ENCODE peak calls at places on chromosomes 4 and X, in ten cellular contexts. One of them, this sample, is unnamed.

GRCh38 chrX:18616688-18617087 is 55.2 kb downstream of the RS1 start:
- DNase-seq in osteoblast: no peak
- DNase-seq in hepatocyte: no peak
- DNase-seq in fibroblast of mammary gland: no peak
- DNase-seq in fibroblast of lung: no peak
- DNase-seq in astrocyte of the cerebellum: no peak
- DNase-seq in AG04450: no peak
- DNase-seq in left lung: no peak
- DNase-seq in GM23338: no peak
- DNase-seq in transverse colon: peak
- DNase-seq in this sample: no peak

GRCh38 chr4:141912831-141913230 is 276.4 kb downstream of the IL15 start:
- DNase-seq in fibroblast of mammary gland: peak
- DNase-seq in AG04450: no peak
- DNase-seq in left lung: no peak
- DNase-seq in fibroblast of lung: peak
- DNase-seq in hepatocyte: peak
- DNase-seq in astrocyte of the cerebellum: no peak
- DNase-seq in osteoblast: no peak
- DNase-seq in transverse colon: peak
- DNase-seq in GM23338: no peak
- DNase-seq in this sample: no peak

GRCh38 chrX:131764224-131764623 is 220.3 kb downstream of the OR13H1 start:
- DNase-seq in left lung: no peak
- DNase-seq in AG04450: no peak
- DNase-seq in astrocyte of the cerebellum: no peak
- DNase-seq in fibroblast of lung: no peak
- DNase-seq in hepatocyte: no peak
- DNase-seq in transverse colon: no peak
- DNase-seq in osteoblast: no peak
- DNase-seq in fibroblast of mammary gland: peak
- DNase-seq in GM23338: no peak
- DNase-seq in this sample: no peak

GRCh38 chr4:102586644-102587021 is 85.5 kb downstream of the NFKB1 start:
- DNase-seq in hepatocyte: no peak
- DNase-seq in fibroblast of mammary gland: no peak
- DNase-seq in fibroblast of lung: no peak
- DNase-seq in left lung: no peak
- DNase-seq in astrocyte of the cerebellum: no peak
- DNase-seq in transverse colon: no peak
- DNase-seq in osteoblast: no peak
- DNase-seq in GM23338: no peak
- DNase-seq in AG04450: no peak
- DNase-seq in this sample: no peak

GRCh38 chr4:15396157-15396800 is 31.6 kb upstream of the C1QTNF7 start:
- DNase-seq in osteoblast: no peak
- DNase-seq in AG04450: no peak
- DNase-seq in fibroblast of mammary gland: peak
- DNase-seq in fibroblast of lung: peak
- DNase-seq in GM23338: peak
- DNase-seq in hepatocyte: peak
- DNase-seq in astrocyte of the cerebellum: peak
- DNase-seq in transverse colon: peak
- DNase-seq in left lung: no peak
- DNase-seq in this sample: no peak

GRCh38 chr4:158253350-158253980 is 43.2 kb downstream of the TMEM144 start:
- DNase-seq in fibroblast of mammary gland: peak
- DNase-seq in left lung: no peak
- DNase-seq in GM23338: peak
- DNase-seq in hepatocyte: peak
- DNase-seq in osteoblast: peak
- DNase-seq in fibroblast of lung: peak
- DNase-seq in astrocyte of the cerebellum: peak
- DNase-seq in AG04450: peak
- DNase-seq in transverse colon: peak
- DNase-seq in this sample: no peak

GRCh38 chr4:8607603-8608481 is 15.3 kb downstream of the CPZ start:
- DNase-seq in fibroblast of mammary gland: no peak
- DNase-seq in transverse colon: peak
- DNase-seq in GM23338: peak
- DNase-seq in left lung: peak
- DNase-seq in osteoblast: peak
- DNase-seq in astrocyte of the cerebellum: no peak
- DNase-seq in fibroblast of lung: no peak
- DNase-seq in AG04450: no peak
- DNase-seq in hepatocyte: peak
- DNase-seq in this sample: no peak

GRCh38 chr4:113678651-113679050 is 82.9 kb downstream of the CAMK2D start:
- DNase-seq in fibroblast of mammary gland: peak
- DNase-seq in fibroblast of lung: no peak
- DNase-seq in osteoblast: no peak
- DNase-seq in hepatocyte: no peak
- DNase-seq in transverse colon: no peak
- DNase-seq in astrocyte of the cerebellum: no peak
- DNase-seq in left lung: no peak
- DNase-seq in AG04450: no peak
- DNase-seq in GM23338: no peak
- DNase-seq in this sample: no peak

GRCh38 chr4:176883108-176883550 is 90.4 kb upstream of the VEGFC start:
- DNase-seq in hepatocyte: no peak
- DNase-seq in left lung: no peak
- DNase-seq in osteoblast: no peak
- DNase-seq in fibroblast of lung: peak
- DNase-seq in astrocyte of the cerebellum: no peak
- DNase-seq in transverse colon: no peak
- DNase-seq in AG04450: no peak
- DNase-seq in fibroblast of mammary gland: no peak
- DNase-seq in GM23338: no peak
- DNase-seq in this sample: no peak

GRCh38 chrX:133859860-133860259 is 125.5 kb downstream of the GPC3 start:
- DNase-seq in hepatocyte: no peak
- DNase-seq in left lung: no peak
- DNase-seq in astrocyte of the cerebellum: peak
- DNase-seq in AG04450: no peak
- DNase-seq in GM23338: no peak
- DNase-seq in fibroblast of lung: peak
- DNase-seq in transverse colon: no peak
- DNase-seq in osteoblast: no peak
- DNase-seq in fibroblast of mammary gland: peak
- DNase-seq in this sample: no peak

GRCh38 chrX:142084611-142085010 is 120.5 kb downstream of the MAGEC2 start:
- DNase-seq in transverse colon: no peak
- DNase-seq in osteoblast: no peak
- DNase-seq in AG04450: no peak
- DNase-seq in fibroblast of mammary gland: no peak
- DNase-seq in fibroblast of lung: peak
- DNase-seq in astrocyte of the cerebellum: no peak
- DNase-seq in GM23338: no peak
- DNase-seq in left lung: no peak
- DNase-seq in hepatocyte: no peak
- DNase-seq in this sample: no peak

DNA sequence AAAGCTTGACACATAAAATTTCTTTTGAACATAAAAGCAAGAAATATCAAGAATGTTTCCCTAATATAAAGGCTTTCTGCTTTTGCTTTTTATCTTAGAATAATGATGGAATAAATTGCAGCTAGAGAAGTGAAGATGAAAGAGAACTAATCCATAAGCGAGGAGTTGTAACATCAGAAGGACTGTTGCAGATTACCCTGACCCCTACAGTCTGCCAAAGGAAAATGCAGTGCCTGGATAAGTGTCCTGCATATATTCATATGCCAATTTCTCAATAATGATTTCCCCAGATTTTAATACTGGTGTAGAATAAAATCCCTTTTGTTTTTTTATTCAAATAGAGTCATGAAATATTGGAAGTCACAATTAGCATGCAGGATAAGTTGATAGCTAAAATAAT is 115.9 kb downstream of the MAGEC2 start:
- DNase-seq in fibroblast of lung: peak
- DNase-seq in GM23338: peak
- DNase-seq in osteoblast: no peak
- DNase-seq in left lung: no peak
- DNase-seq in transverse colon: no peak
- DNase-seq in AG04450: no peak
- DNase-seq in fibroblast of mammary gland: peak
- DNase-seq in hepatocyte: peak
- DNase-seq in astrocyte of the cerebellum: no peak
- DNase-seq in this sample: no peak
- TF ChIP-seq CTCF in fibroblast of lung: peak
- TF ChIP-seq CTCF in GM23338: peak
- TF ChIP-seq CTCF in osteoblast: peak
- TF ChIP-seq CTCF in left lung: peak
- TF ChIP-seq CTCF in transverse colon: no peak
- TF ChIP-seq CTCF in AG04450: no peak
- TF ChIP-seq CTCF in fibroblast of mammary gland: peak
- TF ChIP-seq CTCF in hepatocyte: peak
- TF ChIP-seq CTCF in astrocyte of the cerebellum: peak
- TF ChIP-seq CTCF in this sample: peak

GRCh38 chr4:183139972-183140570 is 41.0 kb downstream of the WWC2 start:
- DNase-seq in astrocyte of the cerebellum: no peak
- DNase-seq in fibroblast of mammary gland: no peak
- DNase-seq in hepatocyte: no peak
- DNase-seq in transverse colon: no peak
- DNase-seq in GM23338: no peak
- DNase-seq in AG04450: no peak
- DNase-seq in osteoblast: no peak
- DNase-seq in left lung: no peak
- DNase-seq in fibroblast of lung: no peak
- DNase-seq in this sample: no peak

GRCh38 chr4:183139058-183139740 is 40.1 kb downstream of the WWC2 start:
- DNase-seq in AG04450: no peak
- DNase-seq in fibroblast of mammary gland: no peak
- DNase-seq in fibroblast of lung: no peak
- DNase-seq in astrocyte of the cerebellum: no peak
- DNase-seq in left lung: no peak
- DNase-seq in GM23338: no peak
- DNase-seq in transverse colon: no peak
- DNase-seq in osteoblast: no peak
- DNase-seq in hepatocyte: no peak
- DNase-seq in this sample: no peak

GRCh38 chr4:183132865-183133264 is 33.8 kb downstream of the WWC2 start:
- DNase-seq in fibroblast of mammary gland: no peak
- DNase-seq in transverse colon: no peak
- DNase-seq in osteoblast: no peak
- DNase-seq in left lung: no peak
- DNase-seq in hepatocyte: no peak
- DNase-seq in astrocyte of the cerebellum: no peak
- DNase-seq in fibroblast of lung: no peak
- DNase-seq in AG04450: no peak
- DNase-seq in GM23338: no peak
- DNase-seq in this sample: no peak

GRCh38 chr4:183140911-183141320 is 41.9 kb downstream of the WWC2 start:
- DNase-seq in osteoblast: peak
- DNase-seq in fibroblast of lung: no peak
- DNase-seq in transverse colon: no peak
- DNase-seq in fibroblast of mammary gland: peak
- DNase-seq in AG04450: no peak
- DNase-seq in hepatocyte: no peak
- DNase-seq in GM23338: no peak
- DNase-seq in astrocyte of the cerebellum: peak
- DNase-seq in left lung: no peak
- DNase-seq in this sample: no peak

GRCh38 chr4:183136880-183137279 is 37.8 kb downstream of the WWC2 start:
- DNase-seq in GM23338: no peak
- DNase-seq in fibroblast of lung: no peak
- DNase-seq in fibroblast of mammary gland: peak
- DNase-seq in osteoblast: no peak
- DNase-seq in astrocyte of the cerebellum: no peak
- DNase-seq in hepatocyte: no peak
- DNase-seq in AG04450: no peak
- DNase-seq in left lung: no peak
- DNase-seq in transverse colon: no peak
- DNase-seq in this sample: no peak
- H3K4me3 ChIP-seq in GM23338: no peak
- H3K4me3 ChIP-seq in fibroblast of lung: no peak
- H3K4me3 ChIP-seq in fibroblast of mammary gland: no peak
- H3K4me3 ChIP-seq in osteoblast: no peak
- H3K4me3 ChIP-seq in astrocyte of the cerebellum: no peak
- H3K4me3 ChIP-seq in hepatocyte: no peak
- H3K4me3 ChIP-seq in AG04450: no peak
- H3K4me3 ChIP-seq in left lung: no peak
- H3K4me3 ChIP-seq in transverse colon: no peak
- H3K4me3 ChIP-seq in this sample: no peak

DNA sequence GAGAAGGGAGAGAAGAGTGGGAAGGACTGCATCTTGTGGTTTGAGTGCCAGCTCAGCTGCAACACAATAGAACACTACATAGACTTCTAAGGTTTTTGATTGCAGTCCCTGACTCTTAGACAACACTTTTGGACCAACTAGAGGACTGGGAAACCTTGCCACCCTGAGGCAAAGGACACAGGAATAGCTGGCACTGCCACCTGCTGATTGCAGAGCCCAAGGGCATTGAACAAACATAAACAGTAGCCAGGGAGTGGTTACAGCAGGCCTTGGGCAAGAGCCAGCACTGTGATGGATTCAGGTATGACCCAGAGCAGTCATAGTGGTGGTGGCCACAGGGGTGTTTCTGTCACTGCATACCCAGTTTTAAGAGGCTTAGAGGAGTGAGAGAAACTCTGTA is 72.5 kb upstream of the CXorf51A start:
- DNase-seq in hepatocyte: no peak
- DNase-seq in astrocyte of the cerebellum: no peak
- DNase-seq in AG04450: no peak
- DNase-seq in osteoblast: no peak
- DNase-seq in fibroblast of lung: no peak
- DNase-seq in left lung: no peak
- DNase-seq in GM23338: no peak
- DNase-seq in fibroblast of mammary gland: no peak
- DNase-seq in transverse colon: no peak
- DNase-seq in this sample: no peak
- TF ChIP-seq CTCF in hepatocyte: no peak
- TF ChIP-seq CTCF in astrocyte of the cerebellum: no peak
- TF ChIP-seq CTCF in AG04450: no peak
- TF ChIP-seq CTCF in osteoblast: no peak
- TF ChIP-seq CTCF in fibroblast of lung: no peak
- TF ChIP-seq CTCF in left lung: no peak
- TF ChIP-seq CTCF in GM23338: no peak
- TF ChIP-seq CTCF in fibroblast of mammary gland: no peak
- TF ChIP-seq CTCF in transverse colon: no peak
- TF ChIP-seq CTCF in this sample: no peak

DNA sequence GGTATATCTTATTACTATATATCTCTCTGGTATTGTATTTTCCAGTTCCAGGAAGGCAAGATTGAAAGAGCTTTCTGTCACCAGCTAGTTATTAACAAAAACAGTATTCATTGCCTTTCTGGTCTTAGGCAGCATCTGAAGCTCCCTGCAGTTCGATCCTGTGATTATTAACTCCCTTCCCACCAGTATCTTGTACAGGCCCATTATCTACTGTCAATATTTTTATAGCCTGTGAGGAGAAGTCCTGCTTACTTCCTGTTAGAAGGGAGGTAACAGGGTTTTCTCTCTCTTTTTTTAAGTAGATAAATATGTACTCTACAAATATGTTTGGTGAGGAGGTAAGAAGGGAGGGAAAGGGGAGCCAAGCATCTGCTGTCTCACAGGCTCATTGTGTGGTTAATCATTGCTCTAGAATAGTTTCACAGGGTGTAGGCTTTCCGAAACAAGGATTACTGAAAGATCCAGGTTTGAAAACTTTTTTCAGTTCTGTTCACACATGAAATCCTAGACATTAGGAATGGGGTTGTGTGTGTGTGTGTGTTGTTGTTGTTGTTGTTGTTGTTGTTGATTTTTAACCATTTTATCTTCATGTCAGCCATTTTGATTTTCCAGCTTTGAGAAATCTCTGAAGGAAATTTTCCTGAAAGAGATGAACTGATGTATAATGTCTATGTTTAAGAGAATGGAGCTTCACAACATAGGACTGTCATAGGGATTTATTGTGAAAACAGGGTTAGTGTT is 14.1 kb downstream of the ATOH1 start:
- DNase-seq in fibroblast of lung: no peak
- DNase-seq in transverse colon: no peak
- DNase-seq in AG04450: no peak
- DNase-seq in fibroblast of mammary gland: no peak
- DNase-seq in osteoblast: no peak
- DNase-seq in left lung: no peak
- DNase-seq in GM23338: no peak
- DNase-seq in astrocyte of the cerebellum: no peak
- DNase-seq in hepatocyte: peak
- DNase-seq in this sample: no peak
- H3K4me3 ChIP-seq in fibroblast of lung: no peak
- H3K4me3 ChIP-seq in transverse colon: no peak
- H3K4me3 ChIP-seq in AG04450: no peak
- H3K4me3 ChIP-seq in fibroblast of mammary gland: no peak
- H3K4me3 ChIP-seq in osteoblast: no peak
- H3K4me3 ChIP-seq in left lung: no peak
- H3K4me3 ChIP-seq in GM23338: no peak
- H3K4me3 ChIP-seq in astrocyte of the cerebellum: no peak
- H3K4me3 ChIP-seq in hepatocyte: no peak
- H3K4me3 ChIP-seq in this sample: no peak

This sample was measured in epithelial cell of proximal tubule.